ENCODE peak calls at places on chromosomes 5 and 9, in five cellular contexts. H is HCT116, B is hepatocyte, J is fibroblast of pulmonary artery, T is PC-9. L is an unnamed sample.

GRCh38 chr5:135333737-135334515 is 65.1 kb downstream of the MACROH2A1 start:
- DNase-seq in B (no peak), H (no peak), J (no peak), T (no peak), L (no peak)

GRCh38 chr5:68382640-68383039 is 167.1 kb downstream of the PIK3R1 start:
- DNase-seq in H (no peak), J (peak), T (no peak), B (no peak), L (no peak)

GRCh38 chr5:20230010-20230409 is 242.0 kb upstream of the CDH18 start:
- DNase-seq in J (no peak), B (no peak), T (no peak), H (no peak), L (no peak)

GRCh38 chr9:137138701-137139467 is at the start of gene GRIN1:
- DNase-seq in J (peak), B (peak), H (no peak), T (no peak), L (no peak)

GRCh38 chr9:75120661-75121060 is 32.3 kb downstream of the OSTF1 start:
- DNase-seq in B (no peak), J (no peak), H (no peak), T (no peak), L (no peak)

GRCh38 chr9:131739988-131740648 is at the start of gene RAPGEF1:
- DNase-seq in J (peak), T (no peak), H (no peak), B (peak), L (peak)

GRCh38 chr9:137320555-137321384 is 18.7 kb upstream of the NRARP start:
- DNase-seq in B (no peak), H (no peak), J (no peak), T (no peak), L (no peak)

GRCh38 chr9:124786881-124787573 is 10.1 kb downstream of the OLFML2A start:
- DNase-seq in H (no peak), B (no peak), T (no peak), J (no peak), L (no peak)

GRCh38 chr5:44807269-44807668 is 1.5 kb upstream of the MRPS30 start:
- DNase-seq in H (no peak), J (no peak), B (no peak), T (no peak), L (no peak)

GRCh38 chr9:87095961-87096360 is 148.7 kb upstream of the GAS1 start:
- DNase-seq in B (no peak), H (no peak), J (no peak), T (no peak), L (no peak)

GRCh38 chr9:136762221-136762691 is 2.1 kb downstream of the LCN15 start:
- DNase-seq in B (no peak), J (no peak), H (no peak), T (no peak), L (no peak)

GRCh38 chr9:81032030-81032572 is 657.2 kb downstream of the TLE1 start:
- DNase-seq in B (peak), H (no peak), J (peak), T (no peak), L (no peak)

GRCh38 chr9:121463026-121463827 is 36.4 kb downstream of the GGTA1 start:
- DNase-seq in B (peak), T (no peak), J (peak), H (peak), L (no peak)

DNA sequence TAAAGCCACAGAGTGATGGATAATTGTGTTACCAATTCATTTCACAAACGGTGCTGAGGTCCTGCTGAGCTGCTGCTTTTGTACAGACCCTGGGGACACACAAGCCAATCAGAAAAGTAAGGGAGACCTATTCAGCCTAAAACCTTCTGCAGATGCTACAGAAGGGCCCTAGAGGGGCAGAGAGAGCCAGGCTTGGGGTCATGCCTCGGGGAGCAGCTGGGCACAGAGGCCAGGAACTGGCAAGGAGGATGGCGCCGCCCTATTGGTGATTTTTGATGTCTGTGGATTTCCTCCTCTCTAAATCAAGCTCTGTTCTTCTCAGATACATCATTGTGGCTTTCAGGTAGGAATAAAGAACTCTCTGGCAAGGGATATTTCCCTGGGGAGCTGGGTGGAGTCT is 181.9 kb downstream of the ZNF462 start:
- DNase-seq in T (no peak), J (no peak), B (no peak), H (no peak), L (no peak)
- TF ChIP-seq CTCF in T (peak), J (no peak), B (no peak), H (peak), L (no peak)

DNA sequence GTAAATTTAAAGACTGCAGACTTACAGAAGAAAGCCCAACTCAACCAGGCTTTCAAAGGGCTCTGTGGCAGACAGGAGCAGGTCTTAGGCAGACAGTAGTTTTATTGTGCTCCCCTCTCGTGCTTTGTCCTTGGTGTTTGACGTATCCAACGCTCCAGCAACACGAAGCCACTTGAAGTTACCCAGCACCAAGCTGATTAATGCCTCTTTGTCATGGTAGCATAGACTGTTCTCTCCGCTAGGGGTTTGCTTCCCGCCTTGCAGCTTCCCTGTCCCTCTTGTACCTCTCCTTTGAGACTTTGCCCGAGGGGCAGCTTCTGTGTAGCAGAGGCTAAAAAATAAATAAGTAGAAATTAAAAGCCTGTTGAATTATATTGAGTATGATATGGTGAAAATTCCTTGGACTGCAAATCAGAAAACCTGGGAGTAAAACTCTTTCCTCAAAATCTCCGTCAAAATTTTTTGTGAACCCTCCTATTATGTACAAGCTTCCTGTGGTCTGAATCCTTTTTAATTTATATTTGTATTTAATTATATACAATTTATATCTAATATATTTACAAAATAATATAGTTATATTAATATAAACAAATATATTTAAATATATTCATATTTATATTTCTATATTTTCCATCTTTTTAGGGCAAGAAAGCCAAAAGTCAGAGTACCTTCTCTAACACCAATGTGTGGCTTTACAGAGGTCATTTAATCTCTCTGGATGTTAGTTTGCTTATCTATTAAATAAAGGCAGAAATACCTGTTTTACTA is 405.4 kb downstream of the DMAC1 start:
- DNase-seq in J (no peak), B (no peak), H (no peak), T (no peak), L (no peak)
- TF ChIP-seq CTCF in J (no peak), B (no peak), H (no peak), T (no peak), L (no peak)

GRCh38 chr5:155147222-155147621 is 133.7 kb downstream of the KIF4B start:
- DNase-seq in J (peak), T (no peak), H (no peak), B (peak), L (no peak)
- TF ChIP-seq CTCF in J (peak), T (no peak), H (peak), B (peak), L (no peak)

DNA sequence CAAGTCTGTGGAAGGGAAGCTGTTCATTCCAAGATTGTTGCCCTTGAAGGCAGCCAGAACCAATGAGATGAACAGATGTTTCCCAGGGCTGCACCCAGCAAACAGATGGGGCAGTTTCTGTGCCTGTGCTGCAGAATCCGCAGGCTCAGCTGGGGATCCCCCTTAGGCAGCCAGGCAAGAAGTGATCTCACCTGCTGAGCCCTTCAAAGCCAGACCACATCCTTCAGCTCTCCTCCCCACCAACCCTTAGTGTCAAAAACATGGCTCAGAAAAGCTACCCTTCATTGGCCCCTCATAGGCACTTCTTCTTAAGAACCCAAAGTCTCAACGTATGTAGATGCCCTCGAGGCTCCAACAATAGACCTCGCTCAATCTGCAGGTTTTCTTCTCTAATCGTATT is 626.7 kb downstream of the CCDC171 start:
- DNase-seq in T (no peak), J (no peak), H (no peak), B (no peak), L (no peak)
- TF ChIP-seq CTCF in T (no peak), J (no peak), H (no peak), B (no peak), L (no peak)